ENCODE peak calls at places on chromosome 4, in nine cellular contexts. M, I, X, B, R, E, Y, Q and T are unnamed samples.

GRCh38 chr4:17500574-17500973 is 11.3 kb downstream of the QDPR start:
- DNase-seq in X (no peak), M (no peak), E (no peak), I (no peak), Q (no peak), Y (no peak), R (no peak), B (no peak), T (no peak)

GRCh38 chr4:172953896-172954568 is 214.6 kb upstream of the GALNT7 start:
- DNase-seq in R (no peak), E (no peak), Y (no peak), X (no peak), Q (no peak), I (no peak), B (no peak), M (no peak), T (no peak)

GRCh38 chr4:9765091-9765490 is 16.3 kb upstream of the DRD5 start:
- DNase-seq in E (peak; percentile 15), Q (no peak), X (peak; percentile 28), R (peak; percentile 11), I (peak; percentile 31), M (peak; percentile 39), Y (no peak), B (no peak), T (peak; percentile 44)

GRCh38 chr4:155207534-155208257 is 740 bp upstream of the NPY2R start:
- DNase-seq in Y (no peak), E (no peak), X (no peak), Q (no peak), I (no peak), M (no peak), B (no peak), R (no peak), T (peak; percentile 7)

GRCh38 chr4:153522800-153523089 is 56.6 kb downstream of the TMEM131L start:
- DNase-seq in X (no peak), R (no peak), B (no peak), E (no peak), M (no peak), Y (no peak), Q (no peak), I (no peak), T (no peak)

GRCh38 chr4:113809313-113809712 is 47.8 kb upstream of the CAMK2D start:
- DNase-seq in B (peak; percentile 76), M (no peak), Q (no peak), X (peak; percentile 63), R (no peak), E (no peak), Y (no peak), I (no peak), T (peak; percentile 12)

GRCh38 chr4:6239968-6240367 is 29.7 kb upstream of the WFS1 start:
- DNase-seq in R (no peak), X (no peak), Q (no peak), I (no peak), E (no peak), M (no peak), Y (no peak), B (peak; percentile 15), T (no peak)

GRCh38 chr4:153318696-153319320 is 25.7 kb upstream of the MND1 start:
- DNase-seq in Y (no peak), M (peak; percentile 31), I (peak; percentile 39), X (no peak), Q (peak; percentile 30), E (peak; percentile 39), B (no peak), R (peak; percentile 22), T (no peak)

GRCh38 chr4:24053906-24054305 is 164.1 kb upstream of the PPARGC1A start:
- DNase-seq in I (no peak), M (no peak), X (no peak), E (no peak), Q (no peak), R (no peak), B (no peak), Y (no peak), T (no peak)

GRCh38 chr4:71944956-71945355 is 86.8 kb upstream of the NPFFR2 start:
- DNase-seq in R (no peak), X (no peak), Y (no peak), I (no peak), E (no peak), Q (no peak), M (no peak), B (no peak), T (no peak)

GRCh38 chr4:121252224-121252806 is 88.2 kb upstream of the TNIP3 start:
- DNase-seq in Y (no peak), E (peak; percentile 59), M (peak; percentile 68), I (peak; percentile 48), X (peak; percentile 59), B (peak; percentile 68), R (peak; percentile 70), Q (no peak), T (peak; percentile 72)

GRCh38 chr4:182928061-182928460 is 10.9 kb upstream of the DCTD start:
- DNase-seq in R (no peak), Q (no peak), M (no peak), I (no peak), Y (no peak), X (no peak), E (no peak), B (no peak), T (no peak)

GRCh38 chr4:183960021-183960420 is 54.9 kb downstream of the STOX2 start:
- DNase-seq in E (peak; percentile 5), I (no peak), R (peak; percentile 18), X (peak; percentile 30), Y (no peak), Q (no peak), B (peak; percentile 68), M (peak; percentile 65), T (peak; percentile 58)

GRCh38 chr4:10584042-10584441 is 100.5 kb downstream of the CLNK start:
- DNase-seq in M (peak; percentile 31), E (no peak), Y (no peak), I (no peak), Q (no peak), R (no peak), X (peak; percentile 53), B (no peak), T (peak; percentile 28)

GRCh38 chr4:74934016-74934821 is 1.3 kb downstream of the PARM1 start:
- DNase-seq in Y (no peak), M (peak; percentile 45), I (no peak), E (peak; percentile 62), Q (peak; percentile 29), B (no peak), R (no peak), X (peak; percentile 74), T (peak; percentile 54)

GRCh38 chr4:105994061-105994460 is 98.8 kb downstream of the NPNT start:
- DNase-seq in I (no peak), X (no peak), E (peak; percentile 61), R (no peak), B (no peak), Q (no peak), M (no peak), Y (no peak), T (no peak)

GRCh38 chr4:73520821-73521220 is 39.3 kb downstream of the AFM start:
- DNase-seq in M (no peak), Y (no peak), E (no peak), R (no peak), I (no peak), Q (no peak), X (no peak), B (no peak), T (no peak)

GRCh38 chr4:169690787-169691186 is 67.0 kb downstream of the HPF1 start:
- DNase-seq in I (no peak), E (no peak), Q (no peak), R (no peak), Y (no peak), X (peak; percentile 49), M (no peak), B (no peak), T (no peak)

GRCh38 chr4:37299468-37299867 is 54.9 kb downstream of the NWD2 start:
- DNase-seq in E (no peak), Y (no peak), Q (no peak), X (no peak), B (no peak), I (no peak), R (no peak), M (no peak), T (no peak)

GRCh38 chr4:76943790-76944189 is 5.8 kb upstream of the SEPTIN11 start:
- DNase-seq in I (no peak), Q (no peak), Y (no peak), E (no peak), M (no peak), B (no peak), R (no peak), X (no peak), T (no peak)

GRCh38 chr4:105352826-105353225 is 121.0 kb downstream of the PPA2 start:
- DNase-seq in B (no peak), E (no peak), Y (no peak), X (no peak), I (no peak), M (no peak), R (peak; percentile 14), Q (no peak), T (no peak)

GRCh38 chr4:29005838-29006237 is 1714.3 kb upstream of the PCDH7 start:
- DNase-seq in R (no peak), E (no peak), Y (no peak), X (no peak), B (no peak), I (no peak), M (no peak), Q (no peak), T (no peak)

GRCh38 chr4:89681219-89681618 is 155.7 kb downstream of the SNCA start:
- DNase-seq in I (peak; percentile 48), X (no peak), B (no peak), R (no peak), Q (no peak), E (peak; percentile 69), M (no peak), Y (no peak), T (no peak)
- TF ChIP-seq POLR2AphosphoS5 in I (peak; percentile 90), X (no peak), B (no peak), R (no peak), Q (no peak), E (no peak), M (no peak), Y (no peak), T (no peak)

GRCh38 chr4:1899149-1900086 is 28.2 kb downstream of the NSD2 start:
- DNase-seq in M (peak; percentile 73), R (peak; percentile 85), B (peak; percentile 85), X (peak; percentile 79), Q (peak; percentile 75), I (peak; percentile 48), Y (no peak), E (peak; percentile 69), T (peak; percentile 76)
- TF ChIP-seq POLR2A in M (no peak), R (no peak), B (no peak), X (no peak), Q (peak; percentile 35), I (no peak), Y (no peak), E (no peak), T (no peak)

DNA sequence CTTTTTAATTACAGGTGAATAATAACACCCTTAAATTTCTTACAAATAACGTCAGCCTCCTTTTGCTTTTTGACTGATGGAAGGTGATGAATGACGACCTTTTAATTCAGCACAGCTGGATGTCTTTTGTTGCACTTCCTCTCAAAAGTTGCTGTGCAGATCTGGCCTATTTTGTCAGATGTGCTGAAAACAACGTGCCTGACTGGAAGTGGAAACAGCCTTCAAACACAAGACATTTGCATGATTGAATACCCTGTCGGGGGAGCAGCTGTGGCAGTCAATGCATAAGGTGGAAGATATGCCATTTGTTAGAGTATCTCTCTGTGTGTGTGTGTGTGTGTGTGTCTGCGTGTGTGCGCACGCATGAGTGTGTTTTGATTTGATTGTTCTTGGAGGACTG is 579.7 kb downstream of the SPRY1 start:
- DNase-seq in Q (no peak), E (no peak), Y (no peak), M (no peak), I (no peak), X (no peak), R (no peak), B (no peak), T (no peak)
- TF ChIP-seq POLR2AphosphoS5 in Q (no peak), E (no peak), Y (no peak), M (no peak), I (no peak), X (peak; percentile 76), R (no peak), B (no peak), T (no peak)

GRCh38 chr4:60724623-60725022 is 475.5 kb upstream of the ADGRL3 start:
- DNase-seq in I (no peak), B (no peak), X (no peak), Q (no peak), Y (no peak), E (no peak), M (no peak), R (no peak), T (no peak)
- TF ChIP-seq POLR2A in I (no peak), B (no peak), X (no peak), Q (no peak), Y (no peak), E (no peak), M (no peak), R (no peak), T (no peak)